ENCODE peak calls at places on chromosomes 12 and 14, in five cellular contexts. G is A549, Z is ACHN, A is fibroblast of mammary gland, E is H9. R is an unnamed sample.

GRCh38 chr12:74539261-74539660 is 1.6 kb downstream of the ATXN7L3B start:
- DNase-seq in G (no peak), Z (no peak), A (no peak), E (no peak), R (no peak)

GRCh38 chr14:104036250-104036649 is 49.2 kb upstream of the ASPG start:
- DNase-seq in Z (no peak), G (no peak), A (no peak), E (no peak), R (no peak)

GRCh38 chr12:128069359-128069997 is 197.5 kb upstream of the TMEM132C start:
- DNase-seq in G (peak), A (peak), E (peak), Z (peak), R (peak)

GRCh38 chr12:14454098-14454907 is 88.8 kb downstream of the ATF7IP start:
- DNase-seq in Z (peak), A (peak), G (peak), E (peak), R (peak)

GRCh38 chr14:33317675-33318074 is 379.0 kb downstream of the NPAS3 start:
- DNase-seq in E (no peak), A (no peak), Z (no peak), G (no peak), R (no peak)

GRCh38 chr12:84502907-84503787 is 409.5 kb downstream of the SLC6A15 start:
- DNase-seq in E (peak), A (peak), Z (peak), G (peak), R (no peak)

GRCh38 chr14:101254805-101255764 is 306.2 kb upstream of the DIO3 start:
- DNase-seq in Z (no peak), E (no peak), G (no peak), A (peak), R (no peak)

GRCh38 chr14:51554953-51555352 is 96.8 kb upstream of the FRMD6 start:
- DNase-seq in G (no peak), A (peak), E (no peak), Z (peak), R (peak)

GRCh38 chr12:93301171-93301570 is 76.6 kb upstream of the NUDT4 start:
- DNase-seq in A (no peak), Z (no peak), G (no peak), E (no peak), R (no peak)

GRCh38 chr14:91349481-91350074 is 68.0 kb downstream of the CCDC88C start:
- DNase-seq in G (no peak), E (no peak), Z (no peak), A (no peak), R (no peak)

GRCh38 chr12:15532364-15532977 is 210.2 kb downstream of the PTPRO start:
- DNase-seq in Z (peak), E (peak), G (peak), A (peak), R (peak)

GRCh38 chr12:16323010-16323409 is 24.4 kb upstream of the MGST1 start:
- DNase-seq in G (no peak), E (no peak), A (peak), Z (no peak), R (no peak)

GRCh38 chr12:47744005-47744651 is 14.6 kb downstream of the RAPGEF3 start:
- DNase-seq in E (peak), G (peak), Z (no peak), A (no peak), R (peak)

GRCh38 chr14:69270795-69271708 is 11.1 kb downstream of the GALNT16 start:
- DNase-seq in A (peak), G (no peak), E (no peak), Z (peak), R (peak)

GRCh38 chr12:22018860-22019259 is 27.2 kb upstream of the CMAS start:
- DNase-seq in G (no peak), A (peak), E (no peak), Z (peak), R (no peak)

GRCh38 chr12:94596596-94596995 is 53.8 kb downstream of the TMCC3 start:
- DNase-seq in E (no peak), G (no peak), A (peak), Z (no peak), R (no peak)

GRCh38 chr14:70005281-70005805 is 126.1 kb downstream of the SMOC1 start:
- DNase-seq in Z (no peak), G (no peak), E (no peak), A (no peak), R (no peak)

GRCh38 chr14:34537677-34538009 is 1.9 kb downstream of the EAPP start:
- DNase-seq in G (no peak), Z (no peak), A (no peak), E (no peak), R (no peak)

GRCh38 chr14:38012056-38012455 is 195.6 kb upstream of the SSTR1 start:
- DNase-seq in G (no peak), Z (no peak), E (no peak), A (no peak), R (no peak)

GRCh38 chr12:26891704-26892103 is 46.1 kb downstream of the INTS13 start:
- DNase-seq in Z (no peak), E (no peak), A (no peak), G (no peak), R (no peak)

GRCh38 chr14:65835501-65835900 is 423.0 kb downstream of the FUT8 start:
- DNase-seq in A (no peak), G (no peak), E (no peak), Z (no peak), R (no peak)

GRCh38 chr12:58765076-58765475 is 155.2 kb downstream of the LRIG3 start:
- DNase-seq in Z (no peak), G (no peak), A (no peak), E (no peak), R (no peak)

GRCh38 chr12:77189463-77189862 is 124.1 kb upstream of the E2F7 start:
- DNase-seq in G (no peak), E (no peak), A (peak), Z (peak), R (peak)

GRCh38 chr14:104657563-104658324 is 31.7 kb upstream of the INF2 start:
- DNase-seq in G (no peak), E (no peak), A (no peak), Z (no peak), R (no peak)

GRCh38 chr12:90909069-90909676 is 45.8 kb downstream of the CCER1 start:
- DNase-seq in Z (peak), A (peak), G (peak), E (peak), R (peak)

GRCh38 chr14:68968721-68969120 is 10.4 kb downstream of the ACTN1 start:
- DNase-seq in A (no peak), E (no peak), Z (no peak), G (no peak), R (no peak)

GRCh38 chr12:89230376-89231101 is 121.8 kb downstream of the DUSP6 start:
- DNase-seq in A (peak), E (no peak), G (no peak), Z (no peak), R (no peak)

GRCh38 chr12:51818567-51819300 is 29.8 kb downstream of the FIGNL2 start:
- DNase-seq in G (no peak), Z (peak), A (peak), E (no peak), R (peak)

GRCh38 chr14:105065280-105066228 is at the start of gene GPR132:
- DNase-seq in G (no peak), A (no peak), E (peak), Z (peak), R (peak)

R was measured in RCC 7860.